ENCODE peak calls at places on chromosomes 5 and 9, in eight cellular contexts. G is mucosa of gallbladder, O is left ventricle myocardium superior, X is tibial nerve, F is AG04449, Q is H7, M is type B pancreatic cell, D is GM12865. Z is an unnamed sample.
A peak's percentile ranks its signal among the peaks of the same experiment; 100 is the strongest.

GRCh38 chr5:125575561-125576504 is 829.4 kb upstream of the ZNF608 start:
- DNase-seq in F (no peak), X (no peak), D (no peak), Q (peak; percentile 26), M (no peak), G (no peak), O (no peak), Z (no peak)

GRCh38 chr5:6869677-6870076 is 156.4 kb downstream of the TENT4A start:
- DNase-seq in X (no peak), Q (no peak), F (no peak), D (no peak), M (no peak), G (no peak), O (no peak), Z (no peak)

GRCh38 chr5:176665517-176665916 is 18.2 kb downstream of the TSPAN17 start:
- DNase-seq in F (no peak), M (no peak), G (no peak), Q (no peak), X (no peak), O (no peak), D (no peak), Z (no peak)

GRCh38 chr5:139108056-139108811 is 89.9 kb downstream of the SIL1 start:
- DNase-seq in G (no peak), Q (no peak), X (peak; percentile 20), F (peak; percentile 33), O (no peak), M (no peak), D (no peak), Z (no peak)

GRCh38 chr5:116521173-116521872 is 53.3 kb downstream of the SEMA6A start:
- DNase-seq in F (no peak), X (no peak), D (peak; percentile 15), O (peak; percentile 61), Q (no peak), M (no peak), G (no peak), Z (no peak)

GRCh38 chr9:128102861-128103588 is 24.5 kb downstream of the PTGES2 start:
- DNase-seq in G (peak; percentile 77), D (no peak), X (no peak), F (no peak), O (peak; percentile 27), M (no peak), Q (peak; percentile 37), Z (no peak)

GRCh38 chr5:100668511-100668910 is 133.3 kb downstream of the FAM174A start:
- DNase-seq in X (no peak), O (no peak), F (no peak), G (no peak), Q (no peak), M (no peak), D (no peak), Z (no peak)

GRCh38 chr9:81264516-81264915 is 424.8 kb downstream of the TLE1 start:
- DNase-seq in M (no peak), D (no peak), F (no peak), Q (no peak), G (no peak), X (no peak), O (no peak), Z (no peak)

GRCh38 chr9:23825143-23825531 is 903 bp downstream of the ELAVL2 start:
- DNase-seq in M (no peak), D (no peak), X (no peak), O (no peak), G (no peak), F (no peak), Q (peak; percentile 52), Z (no peak)

GRCh38 chr9:133826289-133827085 is 88.3 kb upstream of the SARDH start:
- DNase-seq in G (no peak), Q (peak; percentile 76), M (no peak), D (no peak), O (peak; percentile 19), X (no peak), F (no peak), Z (no peak)

GRCh38 chr5:170254056-170254455 is 21.3 kb downstream of the C5orf58 start:
- DNase-seq in G (no peak), M (no peak), X (no peak), O (no peak), D (peak; percentile 79), F (no peak), Q (no peak), Z (no peak)

GRCh38 chr5:176133877-176134276 is 104.3 kb upstream of the SIMC1 start:
- DNase-seq in G (no peak), M (no peak), X (no peak), O (no peak), F (no peak), Q (no peak), D (no peak), Z (no peak)

GRCh38 chr9:79759460-79759859 is 187.7 kb downstream of the TLE4 start:
- DNase-seq in F (no peak), O (no peak), M (no peak), Q (no peak), G (no peak), X (no peak), D (peak; percentile 3), Z (no peak)

GRCh38 chr5:54148062-54148461 is 162.3 kb downstream of the ARL15 start:
- DNase-seq in F (no peak), D (no peak), G (no peak), Q (no peak), O (no peak), M (no peak), X (no peak), Z (no peak)

GRCh38 chr5:159095882-159096554 is 3.7 kb downstream of the EBF1 start:
- DNase-seq in X (no peak), Q (peak; percentile 68), M (peak; percentile 67), O (no peak), D (peak; percentile 55), F (no peak), G (no peak), Z (peak; percentile 57)

GRCh38 chr5:6723901-6724300 is 10.7 kb downstream of the TENT4A start:
- DNase-seq in G (no peak), Q (no peak), F (no peak), D (no peak), M (no peak), X (no peak), O (no peak), Z (peak; percentile 45)

GRCh38 chr5:65760504-65761275 is 38.7 kb downstream of the NLN start:
- DNase-seq in O (no peak), F (no peak), Q (no peak), X (peak; percentile 26), D (peak; percentile 64), M (no peak), G (peak; percentile 54), Z (no peak)

GRCh38 chr9:124015661-124016131 is 4.1 kb downstream of the LHX2 start:
- DNase-seq in F (no peak), X (no peak), D (no peak), Q (peak; percentile 78), M (no peak), O (no peak), G (no peak), Z (no peak)

GRCh38 chr5:80374188-80374587 is 33.7 kb upstream of the ZFYVE16 start:
- DNase-seq in F (no peak), M (no peak), X (no peak), G (no peak), O (no peak), D (no peak), Q (no peak), Z (no peak)

GRCh38 chr9:126945682-126946081 is 31.1 kb downstream of the RALGPS1 start:
- DNase-seq in G (no peak), D (no peak), O (no peak), X (no peak), Q (no peak), F (no peak), M (no peak), Z (no peak)

GRCh38 chr5:146076455-146076854 is 28.9 kb downstream of the PLAC8L1 start:
- DNase-seq in F (no peak), D (no peak), M (no peak), Q (peak; percentile 34), X (no peak), O (no peak), G (no peak), Z (no peak)

GRCh38 chr9:15485836-15486678 is 24.7 kb downstream of the PSIP1 start:
- DNase-seq in O (no peak), D (peak; percentile 15), G (no peak), X (peak; percentile 12), M (no peak), Q (no peak), F (no peak), Z (no peak)